ENCODE peak calls at places on chromosome 7, in eight cellular contexts. K is pancreas, Q is psoas muscle, X is coronary artery, E is AG09309, N is ovary, J is adrenal gland, I is neural crest cell. F is an unnamed sample.

GRCh38 chr7:1856966-1857441 is 186.9 kb downstream of the ELFN1 start:
- DNase-seq in Q (peak), E (no peak), J (no peak), N (no peak), X (peak), K (no peak), I (no peak), F (no peak)

GRCh38 chr7:102412548-102412947 is 16.4 kb downstream of the PRKRIP1 start:
- DNase-seq in N (no peak), J (peak), I (peak), X (no peak), Q (peak), E (no peak), K (no peak), F (no peak)

GRCh38 chr7:29287366-29287765 is 92.8 kb downstream of the CHN2 start:
- DNase-seq in E (no peak), K (no peak), X (no peak), N (no peak), Q (no peak), I (no peak), J (no peak), F (peak)

GRCh38 chr7:104794154-104794553 is 219.9 kb upstream of the KMT2E start:
- DNase-seq in X (no peak), N (no peak), Q (no peak), I (no peak), J (no peak), K (no peak), E (no peak), F (no peak)

GRCh38 chr7:98754041-98754479 is 115.8 kb downstream of the TMEM130 start:
- DNase-seq in E (no peak), K (no peak), Q (no peak), J (no peak), X (no peak), I (no peak), N (no peak), F (peak)

GRCh38 chr7:101121996-101122932 is 4.6 kb upstream of the SERPINE1 start:
- DNase-seq in K (peak), N (peak), Q (peak), E (peak), X (peak), I (no peak), J (peak), F (peak)

GRCh38 chr7:36062159-36062815 is 90.8 kb upstream of the EEPD1 start:
- DNase-seq in K (no peak), E (no peak), I (no peak), X (no peak), Q (no peak), J (no peak), N (no peak), F (no peak)

GRCh38 chr7:30850426-30850825 is 61.2 kb upstream of the AQP1 start:
- DNase-seq in X (no peak), Q (no peak), E (no peak), J (no peak), N (no peak), I (no peak), K (no peak), F (no peak)

GRCh38 chr7:604038-604883 is 84.6 kb upstream of the PDGFA start:
- DNase-seq in E (no peak), X (peak), J (peak), I (no peak), Q (peak), N (no peak), K (no peak), F (no peak)

DNA sequence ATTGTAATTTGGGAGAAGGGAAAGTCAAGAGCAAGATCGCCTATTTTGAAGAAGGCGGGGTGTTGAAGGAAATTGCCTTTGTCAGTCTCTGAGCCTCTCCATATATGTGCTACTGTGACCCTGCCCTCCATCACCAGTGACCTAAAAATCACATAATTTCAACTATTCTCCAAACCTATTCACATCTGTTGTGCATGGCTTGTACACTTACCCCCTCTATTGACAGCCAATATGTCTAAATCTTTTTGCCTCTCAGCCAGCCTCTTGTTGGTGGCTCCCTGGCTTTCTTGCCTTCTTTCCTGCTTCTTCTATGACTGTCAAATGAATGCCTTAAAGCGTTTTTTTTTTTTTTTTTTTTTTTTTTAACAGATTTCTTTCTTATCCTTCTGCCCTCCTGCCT is 295.6 kb downstream of the AUTS2 start:
- DNase-seq in Q (no peak), X (no peak), N (no peak), E (no peak), K (no peak), J (no peak), I (no peak), F (no peak)
- TF ChIP-seq CTCF in Q (peak), X (no peak), N (no peak), E (peak), K (no peak), J (peak), I (peak), F (no peak)

DNA sequence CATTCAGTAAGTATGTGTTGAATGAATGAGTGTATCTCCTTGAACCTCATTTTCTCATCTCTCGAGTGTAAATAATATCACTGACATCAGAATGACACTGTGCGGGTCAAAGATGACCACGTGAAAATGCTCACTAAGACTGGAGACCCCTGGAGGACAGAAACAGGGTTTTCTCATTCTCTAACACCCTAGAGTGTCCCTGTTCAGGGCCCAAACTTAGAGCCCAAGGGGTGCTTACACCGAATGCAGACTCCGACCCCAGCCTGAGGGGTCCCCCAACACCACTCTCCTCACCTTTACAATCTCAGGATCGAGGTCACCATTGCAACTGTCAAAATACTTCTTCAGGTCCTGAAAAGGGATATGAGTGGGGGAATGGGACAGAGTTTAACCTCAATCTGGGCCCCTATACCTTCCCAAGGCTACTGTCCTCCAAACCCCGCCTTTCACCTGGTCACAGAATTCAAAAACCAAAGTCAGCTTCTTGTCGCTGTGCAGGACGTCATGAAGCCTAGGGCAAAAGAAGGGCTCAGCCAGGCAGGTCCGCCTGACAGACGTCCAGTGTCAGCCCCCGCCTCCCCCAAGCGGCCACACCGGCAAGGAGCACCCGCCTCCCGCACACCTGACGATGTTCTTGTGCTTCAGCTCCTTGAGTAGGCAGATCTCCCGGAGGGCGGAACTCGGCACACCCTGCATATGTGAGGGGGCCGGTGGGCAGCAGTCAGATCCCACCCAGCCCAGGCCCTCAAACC is 1.2 kb downstream of the CDK5 start:
- DNase-seq in N (peak), J (no peak), K (peak), I (no peak), X (no peak), Q (no peak), E (no peak), F (no peak)
- TF ChIP-seq CTCF in N (no peak), J (no peak), K (no peak), I (peak), X (no peak), Q (no peak), E (no peak), F (no peak)

GRCh38 chr7:3922175-3922635 is 621.2 kb downstream of the SDK1 start:
- DNase-seq in N (no peak), X (no peak), I (peak), Q (no peak), E (peak), J (no peak), K (peak), F (peak)
- TF ChIP-seq CTCF in N (no peak), X (no peak), I (peak), Q (peak), E (no peak), J (peak), K (no peak), F (peak)

GRCh38 chr7:120856621-120857352 is 1.2 kb downstream of the TSPAN12 start:
- DNase-seq in E (no peak), Q (peak), X (peak), I (peak), N (no peak), K (peak), J (peak), F (peak)
- TF ChIP-seq CTCF in E (no peak), Q (no peak), X (no peak), I (no peak), N (no peak), K (no peak), J (no peak), F (no peak)

DNA sequence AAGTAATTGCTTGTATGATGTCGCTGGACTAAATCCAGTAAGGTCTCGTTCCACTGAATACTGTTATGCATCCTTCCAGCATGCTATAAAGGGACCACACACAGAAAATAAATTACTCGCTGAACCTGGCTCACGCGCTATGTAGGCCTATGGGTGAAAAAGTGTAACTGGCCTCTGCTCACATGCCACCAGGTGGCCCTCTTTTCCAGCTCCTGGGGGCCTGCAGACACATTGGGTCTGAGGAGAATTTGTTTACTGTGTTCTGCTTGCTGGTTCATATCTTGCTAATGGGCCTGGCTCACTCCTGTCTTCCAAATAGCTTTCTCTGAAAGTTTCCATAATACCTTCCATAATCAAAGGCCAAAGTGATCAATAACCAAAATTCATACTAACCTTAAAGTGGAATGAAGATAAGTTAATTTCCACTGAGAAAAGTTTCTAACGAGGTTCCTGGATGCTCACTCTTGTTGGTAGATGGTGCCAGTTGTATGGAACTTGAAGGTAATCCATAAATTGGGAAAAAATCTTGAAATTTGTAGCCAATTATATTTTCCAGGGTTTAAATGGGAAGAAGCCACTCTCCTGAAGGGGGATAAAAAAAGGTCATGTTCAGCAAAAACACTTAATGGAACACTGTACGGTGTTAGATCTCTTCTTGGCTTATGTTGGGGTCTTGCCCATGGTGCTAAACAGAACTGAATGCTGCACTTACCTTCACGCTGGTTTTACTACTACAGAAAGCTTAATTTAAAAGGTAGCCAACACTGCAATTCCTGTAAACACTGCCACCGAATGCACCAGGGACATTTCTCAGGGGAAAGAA is 27.0 kb upstream of the ZPBP start:
- DNase-seq in E (no peak), I (no peak), J (no peak), X (no peak), Q (no peak), N (no peak), K (no peak), F (peak)
- TF ChIP-seq CTCF in E (no peak), I (peak), J (no peak), X (no peak), Q (no peak), N (no peak), K (no peak), F (peak)

GRCh38 chr7:39811161-39811614 is 138.9 kb upstream of the CDK13 start:
- DNase-seq in J (no peak), X (no peak), E (no peak), I (no peak), Q (no peak), K (no peak), N (no peak), F (no peak)

GRCh38 chr7:39810710-39811109 is 139.3 kb upstream of the CDK13 start:
- DNase-seq in K (no peak), I (no peak), E (no peak), Q (no peak), X (no peak), J (no peak), N (no peak), F (no peak)

GRCh38 chr7:39810204-39810642 is 139.8 kb upstream of the CDK13 start:
- DNase-seq in Q (no peak), I (no peak), X (no peak), J (no peak), E (no peak), N (no peak), K (no peak), F (peak)
- TF ChIP-seq CTCF in Q (no peak), I (peak), X (no peak), J (no peak), E (no peak), N (no peak), K (no peak), F (peak)

F was measured in Calu3.